ENCODE peak calls at places on chromosome 19, in seven cellular contexts. F is OCI-LY7, O is tibial nerve, N is tibial artery, B is cardiac muscle cell, G is Peyer's patch, X is GM23248. Y is an unnamed sample.

GRCh38 chr19:2186071-2186846 is 22.5 kb downstream of the DOT1L start:
- DNase-seq in O (peak), N (peak), X (peak), G (no peak), B (peak), F (no peak), Y (peak)

GRCh38 chr19:30522359-30522758 is 150.2 kb downstream of the ZNF536 start:
- DNase-seq in X (no peak), F (no peak), O (no peak), G (no peak), N (no peak), B (no peak), Y (no peak)

GRCh38 chr19:46616631-46617322 is 8.1 kb downstream of the PTGIR start:
- DNase-seq in B (peak), G (peak), O (no peak), F (peak), X (peak), N (no peak), Y (peak)

GRCh38 chr19:46000497-46001246 is 5.4 kb downstream of the CCDC61 start:
- DNase-seq in O (no peak), X (peak), F (peak), G (peak), B (peak), N (no peak), Y (no peak)

GRCh38 chr19:2478324-2478755 is 2.4 kb downstream of the GADD45B start:
- DNase-seq in O (peak), X (peak), F (peak), B (peak), G (peak), N (peak), Y (peak)

GRCh38 chr19:55365245-55365644 is 2.2 kb upstream of the GARIN5B start:
- DNase-seq in X (no peak), N (no peak), B (no peak), F (no peak), G (no peak), O (no peak), Y (peak)

GRCh38 chr19:18153555-18154134 is 682 bp downstream of the PIK3R2 start:
- DNase-seq in G (peak), X (peak), B (no peak), F (peak), N (no peak), O (no peak), Y (peak)

GRCh38 chr19:29263305-29264080 is 50.5 kb upstream of the UQCRFS1 start:
- DNase-seq in O (peak), G (peak), X (peak), N (no peak), B (peak), F (peak), Y (no peak)

GRCh38 chr19:32819415-32820400 is 49.9 kb downstream of the SLC7A9 start:
- DNase-seq in F (no peak), G (no peak), X (no peak), N (no peak), B (no peak), O (no peak), Y (no peak)

GRCh38 chr19:28010656-28011055 is 1202.3 kb downstream of the UQCRFS1 start:
- DNase-seq in B (peak), X (no peak), F (no peak), O (no peak), N (no peak), G (no peak), Y (no peak)

GRCh38 chr19:31100945-31101344 is 248.3 kb downstream of the TSHZ3 start:
- DNase-seq in N (no peak), B (no peak), X (no peak), F (no peak), O (no peak), G (no peak), Y (no peak)

GRCh38 chr19:19321143-19321577 is 531 bp downstream of the MAU2 start:
- DNase-seq in B (no peak), X (peak), N (no peak), F (peak), G (no peak), O (no peak), Y (no peak)

GRCh38 chr19:18789883-18790565 is 1.1 kb downstream of the COMP start:
- DNase-seq in X (peak), B (peak), O (no peak), F (no peak), G (peak), N (peak), Y (peak)

GRCh38 chr19:46812898-46813569 is 24.6 kb upstream of the SLC1A5 start:
- DNase-seq in F (no peak), N (peak), O (no peak), X (no peak), G (no peak), B (no peak), Y (peak)

DNA sequence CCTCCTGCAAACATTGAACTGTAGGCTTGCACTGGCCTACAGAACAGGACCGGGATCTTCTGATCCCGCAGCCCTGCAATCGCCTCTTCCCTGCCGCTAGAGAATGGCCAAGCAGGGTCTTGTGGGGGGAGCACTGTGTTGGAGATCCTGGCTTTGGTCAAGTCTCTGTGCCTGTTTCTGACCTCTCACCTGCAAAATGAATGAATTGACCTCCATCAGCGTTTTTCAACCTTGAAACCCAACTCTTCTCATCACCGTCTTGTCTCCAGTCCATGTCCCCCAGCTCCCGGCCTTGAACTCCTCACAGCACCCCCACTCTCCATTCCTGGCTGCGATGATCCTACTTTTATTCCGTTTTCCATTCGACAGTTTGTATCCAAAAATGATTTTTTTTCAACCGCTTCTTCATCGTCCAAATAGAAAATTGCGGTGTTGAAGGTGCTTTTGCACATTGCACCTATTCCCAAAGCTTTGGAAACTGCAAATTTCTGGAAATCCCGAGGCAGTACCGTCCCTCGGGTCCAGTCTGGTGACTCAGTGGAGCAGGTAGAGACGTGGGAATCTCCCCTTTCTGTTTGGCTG is 2.0 kb downstream of the MYO9B start:
- DNase-seq in O (no peak), G (no peak), N (no peak), F (no peak), B (no peak), X (no peak), Y (no peak)
- H3K27ac ChIP-seq in O (peak), G (no peak), N (peak), F (no peak), B (no peak), X (peak), Y (no peak)

GRCh38 chr19:10195199-10195519 is 406 bp upstream of the DNMT1 start:
- DNase-seq in X (no peak), N (no peak), B (no peak), O (no peak), F (no peak), G (no peak), Y (no peak)
- H3K27ac ChIP-seq in X (no peak), N (peak), B (no peak), O (peak), F (peak), G (peak), Y (peak)

GRCh38 chr19:34274284-34274826 is 20.0 kb downstream of the GARRE1 start:
- DNase-seq in X (peak), B (peak), G (no peak), N (no peak), F (no peak), O (no peak), Y (no peak)
- H3K27ac ChIP-seq in X (peak), B (no peak), G (no peak), N (peak), F (no peak), O (peak), Y (no peak)

GRCh38 chr19:51564791-51565190 is 6.3 kb upstream of the ZNF175 start:
- DNase-seq in G (peak), B (no peak), N (no peak), F (peak), O (no peak), X (no peak), Y (no peak)

GRCh38 chr19:51559240-51559639 is 11.8 kb upstream of the ZNF175 start:
- DNase-seq in N (no peak), F (no peak), X (no peak), O (no peak), G (no peak), B (no peak), Y (no peak)

GRCh38 chr19:51565583-51565982 is 5.5 kb upstream of the ZNF175 start:
- DNase-seq in F (no peak), N (no peak), B (peak), X (no peak), O (no peak), G (no peak), Y (no peak)

DNA sequence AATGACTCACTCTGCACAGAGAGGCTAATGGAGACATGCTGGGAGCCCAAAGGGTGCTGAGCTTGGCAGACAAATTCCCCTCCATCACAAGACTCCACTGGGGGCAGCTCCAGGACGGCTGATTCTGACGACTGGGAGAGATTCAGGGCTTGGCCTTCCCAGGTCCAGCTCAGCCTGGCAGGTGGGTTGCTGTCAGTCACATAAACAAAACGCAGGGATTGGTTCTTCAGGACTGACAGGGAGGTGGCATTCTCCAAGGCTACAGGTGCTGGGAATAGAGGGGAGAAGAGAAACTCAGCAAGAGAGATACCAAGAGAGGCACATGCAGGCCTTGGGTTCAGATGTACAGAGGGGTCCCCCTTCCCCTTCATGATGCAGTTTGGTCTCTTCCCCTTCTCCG is 10.7 kb upstream of the ZNF175 start:
- DNase-seq in G (no peak), X (no peak), N (no peak), F (no peak), B (no peak), O (no peak), Y (no peak)
- H3K27ac ChIP-seq in G (no peak), X (no peak), N (no peak), F (no peak), B (no peak), O (no peak), Y (no peak)

DNA sequence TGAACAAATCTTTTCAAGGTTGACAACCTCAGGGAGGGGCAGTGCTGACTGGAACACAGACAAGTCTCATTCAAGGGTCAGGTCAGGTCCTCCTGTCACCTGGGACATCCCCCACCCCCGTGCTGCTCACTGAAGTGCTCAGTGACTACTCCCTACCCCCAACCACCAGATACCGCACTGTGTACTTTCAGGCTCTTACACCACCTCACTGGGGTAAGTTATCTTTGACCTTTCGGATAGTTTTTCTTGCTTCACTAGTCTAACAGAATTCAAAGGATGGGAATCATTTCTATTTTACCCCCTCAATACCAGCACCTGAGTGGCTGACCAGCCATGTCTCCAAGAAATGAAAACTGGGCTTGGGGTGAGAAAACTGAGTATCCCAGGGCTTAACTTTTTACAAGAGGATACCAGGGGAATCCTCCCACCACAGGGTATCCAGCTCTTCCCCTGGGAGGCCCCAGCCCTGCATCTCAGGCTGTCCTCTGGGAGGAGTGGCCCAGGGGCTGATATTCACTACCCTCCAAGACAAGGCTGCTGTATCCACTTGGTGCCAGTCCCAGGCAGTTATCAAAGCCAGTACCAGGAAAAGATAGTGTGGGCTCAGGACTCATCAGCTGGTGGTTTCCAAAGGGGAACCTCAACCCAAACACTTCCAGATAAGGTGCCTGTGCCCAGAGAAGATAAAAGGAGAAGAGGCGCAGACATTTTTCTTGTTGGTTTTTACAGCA is 2.1 kb downstream of the ZNF563 start:
- DNase-seq in N (no peak), O (no peak), X (no peak), B (no peak), F (peak), G (peak), Y (peak)
- H3K27ac ChIP-seq in N (no peak), O (no peak), X (no peak), B (peak), F (peak), G (no peak), Y (no peak)

DNA sequence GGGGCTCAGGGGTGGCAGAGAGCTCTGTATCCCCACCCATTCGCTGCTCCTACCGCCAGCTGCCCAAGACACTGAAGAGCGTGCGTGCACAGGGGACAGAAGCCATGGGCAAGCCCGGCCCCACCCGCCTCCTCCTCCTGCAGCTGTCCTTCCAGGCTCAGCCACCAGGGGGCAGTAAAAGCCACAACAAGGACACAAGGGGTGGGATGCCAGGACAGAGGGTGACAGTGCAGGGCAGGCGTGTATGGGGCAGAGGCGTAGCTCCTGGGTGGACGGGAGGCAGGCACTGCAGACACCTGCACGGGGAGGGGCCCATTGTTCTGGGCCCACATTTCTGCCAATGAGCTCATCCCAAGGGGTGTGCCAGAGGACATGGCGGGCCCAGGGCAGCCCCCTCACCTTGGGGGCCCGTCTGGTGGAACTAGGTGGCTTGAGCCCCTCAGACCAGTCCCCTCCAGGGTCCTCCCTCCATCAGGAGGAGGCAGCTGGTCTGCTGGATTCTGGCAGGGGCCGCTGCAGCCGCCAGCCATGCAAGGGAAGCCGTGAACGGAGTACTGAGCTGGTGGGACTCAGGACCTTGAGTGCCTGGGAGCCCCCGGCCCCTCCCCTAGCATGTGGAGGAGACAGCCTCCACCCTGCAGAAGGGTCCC is 61.2 kb downstream of the MLLT1 start:
- DNase-seq in N (peak), O (peak), G (peak), F (peak), B (peak), X (peak), Y (peak)
- H3K27ac ChIP-seq in N (no peak), O (peak), G (no peak), F (no peak), B (peak), X (no peak), Y (peak)

DNA sequence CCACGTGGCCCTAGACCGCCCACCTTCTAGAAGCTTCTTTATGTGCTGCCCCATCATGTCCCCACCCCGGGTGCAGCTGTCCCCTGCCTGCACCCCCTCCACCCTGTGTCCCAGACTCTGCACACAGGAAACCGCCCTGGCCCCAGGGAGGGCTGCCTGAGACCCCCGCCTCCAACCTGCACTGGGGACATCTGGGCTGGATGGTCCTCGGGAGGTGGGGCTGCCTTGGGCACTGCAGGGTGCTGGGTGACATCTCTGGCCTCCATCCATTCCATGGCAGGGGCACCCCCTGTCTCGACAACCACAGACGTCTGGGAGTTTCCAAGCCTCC is 17.8 kb upstream of the ZBTB7A start:
- DNase-seq in F (no peak), B (no peak), G (no peak), O (no peak), X (no peak), N (no peak), Y (no peak)
- H3K27ac ChIP-seq in F (no peak), B (no peak), G (peak), O (no peak), X (no peak), N (no peak), Y (peak)

GRCh38 chr19:6091771-6092291 is 18.5 kb downstream of the RFX2 start:
- DNase-seq in N (no peak), B (peak), F (no peak), G (no peak), O (no peak), X (peak), Y (no peak)

GRCh38 chr19:6095760-6096159 is 14.5 kb downstream of the RFX2 start:
- DNase-seq in F (no peak), G (no peak), N (peak), X (no peak), O (no peak), B (no peak), Y (no peak)

GRCh38 chr19:6088677-6089063 is 21.6 kb downstream of the RFX2 start:
- DNase-seq in G (no peak), B (peak), F (no peak), X (peak), O (no peak), N (no peak), Y (no peak)

GRCh38 chr19:6090634-6091033 is 19.7 kb downstream of the RFX2 start:
- DNase-seq in N (no peak), F (no peak), G (no peak), B (no peak), O (no peak), X (no peak), Y (no peak)

DNA sequence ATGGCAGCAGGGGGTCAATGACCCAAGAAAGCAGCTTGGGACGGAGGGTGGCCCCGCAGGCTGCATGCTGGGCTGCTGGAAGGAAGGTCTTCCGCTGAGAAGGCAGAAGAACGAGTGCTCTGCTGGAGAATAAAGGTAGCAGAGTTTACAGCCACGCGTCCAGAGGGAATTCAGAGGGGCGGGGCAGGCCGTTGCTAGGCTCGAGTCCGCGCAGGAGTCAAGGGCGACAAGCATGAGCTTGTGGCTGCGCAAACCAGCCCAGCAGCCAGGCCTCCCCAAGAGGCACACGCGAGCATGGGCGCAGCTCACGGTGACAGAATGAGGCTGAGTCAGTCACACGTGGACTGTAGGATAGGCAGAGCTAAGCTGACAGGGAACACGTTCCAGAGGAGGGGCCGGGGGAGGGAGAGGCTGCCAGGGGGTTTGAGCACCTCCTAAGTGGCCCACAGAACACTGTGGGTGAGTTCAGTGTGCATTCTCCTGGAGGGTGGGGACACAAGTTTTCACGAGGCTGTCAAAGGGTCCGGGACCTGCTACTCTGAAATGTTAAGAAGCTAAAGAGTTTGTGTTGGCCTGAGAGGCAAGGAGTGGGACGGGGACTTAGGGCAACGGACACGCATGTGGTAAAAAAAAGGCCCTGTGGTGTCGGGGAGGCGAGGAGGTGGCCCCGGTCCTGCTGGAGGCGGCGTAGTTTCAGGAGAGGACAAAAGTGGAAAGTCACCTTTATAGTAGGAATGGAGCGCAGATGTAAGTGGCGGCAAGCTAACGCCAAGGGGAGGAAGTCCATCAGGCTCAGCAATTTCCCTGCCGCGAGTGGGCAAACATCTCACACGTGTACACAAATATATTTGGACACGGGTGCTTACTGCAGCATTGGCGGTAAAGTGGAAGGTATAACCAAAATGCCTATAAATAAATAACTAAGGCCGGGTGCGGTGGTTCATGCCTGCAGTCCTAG is 17.7 kb downstream of the RFX2 start:
- DNase-seq in F (no peak), B (peak), O (peak), G (no peak), N (peak), X (peak), Y (peak)
- H3K27ac ChIP-seq in F (no peak), B (no peak), O (peak), G (peak), N (peak), X (peak), Y (peak)

DNA sequence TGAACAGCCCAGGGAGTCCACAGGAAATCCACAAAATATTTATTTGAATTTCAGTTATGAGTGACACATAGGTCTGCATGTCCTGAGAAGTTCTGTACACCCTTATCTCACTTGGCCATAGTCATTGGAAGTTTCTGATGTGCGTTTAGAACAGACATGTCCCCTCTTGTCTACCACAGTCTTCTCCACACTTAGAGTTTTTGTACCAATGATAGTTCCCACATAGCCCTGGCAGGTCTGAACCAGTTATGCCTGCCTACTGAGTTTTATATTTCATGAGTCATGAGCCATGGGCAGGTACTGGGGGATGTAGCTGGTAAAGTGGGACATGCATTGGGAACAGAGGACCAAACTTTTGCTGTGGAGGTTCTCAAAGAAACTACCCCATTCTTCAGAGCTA is 11.3 kb downstream of the ZNF132 start:
- DNase-seq in F (no peak), B (no peak), X (no peak), N (no peak), O (no peak), G (no peak), Y (no peak)
- H3K27ac ChIP-seq in F (no peak), B (no peak), X (no peak), N (no peak), O (no peak), G (no peak), Y (no peak)

Y was measured in upper lobe of left lung.